ENCODE peak calls at places on chromosomes 7 and 10, in four cellular contexts. J, M, K and Z are unnamed samples.

GRCh38 chr10:57689898-57690297 is 577.8 kb downstream of the IPMK start:
- ATAC-seq in J (no peak), M (no peak), K (no peak), Z (no peak)

GRCh38 chr10:16931919-16932318 is 114.7 kb upstream of the RSU1 start:
- ATAC-seq in J (no peak), M (no peak), K (no peak), Z (no peak)

GRCh38 chr10:675532-675931 is 13.9 kb downstream of the DIP2C start:
- ATAC-seq in J (no peak), M (no peak), K (no peak), Z (no peak)

GRCh38 chr7:41880107-41880506 is 177.2 kb upstream of the INHBA start:
- ATAC-seq in J (no peak), M (peak), K (no peak), Z (no peak)

GRCh38 chr10:124074471-124075109 is 18.8 kb downstream of the CHST15 start:
- ATAC-seq in J (no peak), M (no peak), K (no peak), Z (no peak)

GRCh38 chr10:110208614-110209398 is 1.4 kb downstream of the MXI1 start:
- ATAC-seq in J (peak), M (peak), K (peak), Z (no peak)

GRCh38 chr7:216360-217300 is 24.3 kb downstream of the FAM20C start:
- ATAC-seq in J (peak), M (no peak), K (peak), Z (peak)

GRCh38 chr10:61140765-61141392 is 196.9 kb upstream of the RHOBTB1 start:
- ATAC-seq in J (peak), M (peak), K (peak), Z (peak)

GRCh38 chr7:139844779-139845442 is 15.8 kb downstream of the TBXAS1 start:
- ATAC-seq in J (peak), M (no peak), K (no peak), Z (no peak)

GRCh38 chr7:21507627-21508343 is 35.1 kb upstream of the DNAH11 start:
- ATAC-seq in J (no peak), M (peak), K (peak), Z (peak)

GRCh38 chr7:113270790-113271189 is 152.4 kb upstream of the SMIM30 start:
- ATAC-seq in J (no peak), M (no peak), K (no peak), Z (no peak)

GRCh38 chr10:31749981-31750850 is 178.4 kb downstream of the ARHGAP12 start:
- ATAC-seq in J (no peak), M (no peak), K (no peak), Z (no peak)

GRCh38 chr7:29995652-29996051 is 6.1 kb upstream of the SCRN1 start:
- ATAC-seq in J (no peak), M (no peak), K (no peak), Z (no peak)

GRCh38 chr10:89302628-89303027 is 782 bp downstream of the IFIT2 start:
- ATAC-seq in J (no peak), M (peak), K (no peak), Z (no peak)

GRCh38 chr7:14602851-14603250 is 299.7 kb downstream of the DGKB start:
- ATAC-seq in J (no peak), M (no peak), K (no peak), Z (no peak)

GRCh38 chr10:111017093-111017492 is 59.7 kb upstream of the ADRA2A start:
- ATAC-seq in J (no peak), M (no peak), K (no peak), Z (no peak)

GRCh38 chr10:71801357-71801756 is 28.0 kb upstream of the VSIR start:
- ATAC-seq in J (no peak), M (no peak), K (no peak), Z (no peak)

GRCh38 chr7:129453510-129454248 is 19.4 kb downstream of the STRIP2 start:
- ATAC-seq in J (no peak), M (no peak), K (no peak), Z (no peak)

GRCh38 chr10:102408728-102409603 is 9.6 kb downstream of the PSD start:
- ATAC-seq in J (peak), M (peak), K (peak), Z (peak)

GRCh38 chr10:78764846-78765430 is 303.8 kb upstream of the ZMIZ1 start:
- ATAC-seq in J (no peak), M (no peak), K (no peak), Z (no peak)

GRCh38 chr10:128875955-128876354 is 591.1 kb upstream of the MGMT start:
- ATAC-seq in J (no peak), M (no peak), K (no peak), Z (peak)

GRCh38 chr7:2129376-2130375 is 103.1 kb downstream of the MAD1L1 start:
- ATAC-seq in J (no peak), M (no peak), K (no peak), Z (no peak)

GRCh38 chr7:138579671-138580070 is 119.6 kb downstream of the TRIM24 start:
- ATAC-seq in J (no peak), M (no peak), K (no peak), Z (no peak)

GRCh38 chr7:32154797-32155196 is 84.6 kb upstream of the PDE1C start:
- ATAC-seq in J (no peak), M (no peak), K (no peak), Z (peak)

GRCh38 chr10:62433181-62433692 is 59.1 kb downstream of the ZNF365 start:
- ATAC-seq in J (peak), M (no peak), K (no peak), Z (peak)

GRCh38 chr10:28807760-28808613 is 130.7 kb downstream of the BAMBI start:
- ATAC-seq in J (no peak), M (peak), K (peak), Z (peak)

GRCh38 chr7:29033584-29033983 is 75.5 kb upstream of the TRIL start:
- ATAC-seq in J (no peak), M (no peak), K (no peak), Z (peak)

GRCh38 chr10:113524120-113524519 is 28.7 kb upstream of the HABP2 start:
- ATAC-seq in J (peak), M (peak), K (peak), Z (no peak)

GRCh38 chr10:77909755-77910375 is 16.7 kb downstream of the DLG5 start:
- ATAC-seq in J (peak), M (peak), K (peak), Z (peak)

GRCh38 chr10:99672884-99673283 is 13.6 kb downstream of the ENTPD7 start:
- ATAC-seq in J (no peak), M (peak), K (no peak), Z (no peak)

GRCh38 chr7:157785486-157786186 is 448.8 kb downstream of the DNAJB6 start:
- ATAC-seq in J (no peak), M (no peak), K (no peak), Z (peak)

GRCh38 chr7:116591202-116592040 is 66.6 kb downstream of the CAV1 start:
- ATAC-seq in J (peak), M (peak), K (peak), Z (no peak)

GRCh38 chr7:111639894-111640293 is 77.6 kb upstream of the IMMP2L start:
- ATAC-seq in J (no peak), M (no peak), K (no peak), Z (peak)

GRCh38 chr7:87944547-87944946 is 10.5 kb downstream of the ADAM22 start:
- ATAC-seq in J (no peak), M (no peak), K (no peak), Z (no peak)

GRCh38 chr10:32379950-32380547 is 33.1 kb upstream of the EPC1 start:
- ATAC-seq in J (no peak), M (peak), K (peak), Z (no peak)

GRCh38 chr7:115009736-115010435 is 88.0 kb downstream of the MDFIC start:
- ATAC-seq in J (no peak), M (no peak), K (no peak), Z (peak)

GRCh38 chr10:86569335-86569734 is 47.7 kb upstream of the WAPL start:
- ATAC-seq in J (no peak), M (no peak), K (no peak), Z (no peak)

DNA sequence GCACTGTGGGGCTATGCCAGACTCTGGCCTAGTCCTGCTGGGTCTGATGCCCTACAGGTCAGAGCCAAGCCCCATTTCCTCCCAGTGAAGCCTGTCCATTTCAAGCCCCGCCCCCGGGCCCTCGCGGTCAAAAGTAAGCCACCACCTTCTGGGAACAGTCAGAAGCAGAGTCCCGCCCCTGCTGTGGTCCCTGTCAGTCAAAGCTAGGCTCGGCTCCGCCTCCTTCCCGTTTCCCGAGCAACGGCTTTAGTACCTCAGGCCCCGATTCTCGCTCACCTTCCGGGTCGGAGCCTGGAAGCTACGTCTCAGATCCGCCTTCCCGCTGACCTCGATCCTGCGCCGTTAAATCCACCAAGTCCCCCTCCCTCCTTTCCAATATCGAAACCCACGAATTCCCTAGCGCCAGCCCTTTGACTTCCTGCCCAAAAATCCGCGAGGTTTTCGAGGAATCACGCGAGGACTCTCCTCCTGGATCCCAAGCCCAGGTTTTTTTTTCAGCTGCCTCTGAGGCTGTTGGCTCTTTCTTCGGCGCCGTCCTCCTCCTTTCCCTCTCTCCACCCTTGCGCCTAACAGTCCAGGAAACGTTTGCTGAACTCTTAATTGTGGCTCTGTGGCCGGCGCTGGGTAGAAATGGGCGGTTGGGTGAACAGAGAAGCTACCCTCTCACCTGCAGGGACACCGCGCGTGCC is 11.8 kb downstream of the SFXN3 start:
- ATAC-seq in J (peak), M (peak), K (peak), Z (peak)
- TF ChIP-seq EP300 in J (no peak), M (no peak), K (no peak), Z (no peak)

GRCh38 chr7:107691713-107692112 is 31.1 kb downstream of the SLC26A4 start:
- ATAC-seq in J (no peak), M (no peak), K (no peak), Z (no peak)

GRCh38 chr7:107692501-107692900 is 31.9 kb downstream of the SLC26A4 start:
- ATAC-seq in J (no peak), M (no peak), K (no peak), Z (no peak)

GRCh38 chr7:107696330-107696946 is 35.8 kb downstream of the SLC26A4 start:
- ATAC-seq in J (no peak), M (no peak), K (no peak), Z (no peak)

GRCh38 chr7:107693396-107693795 is 32.8 kb downstream of the SLC26A4 start:
- ATAC-seq in J (no peak), M (no peak), K (peak), Z (no peak)

GRCh38 chr7:107694395-107694794 is 33.8 kb downstream of the SLC26A4 start:
- ATAC-seq in J (no peak), M (no peak), K (no peak), Z (no peak)
- H3K27ac ChIP-seq in J (no peak), M (no peak), K (no peak), Z (no peak)

DNA sequence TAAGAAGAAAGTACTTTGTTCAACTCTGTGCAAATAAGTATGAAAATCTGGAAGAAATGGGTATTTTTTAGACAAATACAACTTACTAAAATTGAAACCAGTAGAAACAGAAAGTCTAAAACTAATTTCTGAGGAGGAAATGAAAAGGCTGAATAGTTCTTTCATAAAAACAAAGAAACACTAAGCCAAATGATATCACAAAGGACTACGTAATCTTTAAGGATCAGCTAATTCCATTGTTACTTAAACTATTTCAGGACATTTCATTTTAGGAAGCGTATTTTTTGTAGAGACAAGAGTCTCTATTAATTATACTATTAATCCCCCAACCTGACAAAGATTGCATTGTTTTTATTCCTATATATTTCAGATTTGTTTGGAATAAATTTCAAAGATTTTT is 11.2 kb upstream of the CCSER2 start:
- ATAC-seq in J (no peak), M (no peak), K (no peak), Z (no peak)
- TF ChIP-seq EP300 in J (no peak), M (no peak), K (no peak), Z (no peak)

GRCh38 chr7:48388922-48389321 is 217.7 kb downstream of the ABCA13 start:
- ATAC-seq in J (no peak), M (no peak), K (no peak), Z (no peak)
- H3K27ac ChIP-seq in J (no peak), M (no peak), K (no peak), Z (no peak)